ENCODE peak calls at places on chromosome 16, in eight cellular contexts. W, N, S, Z, K, Q, P and F are unnamed samples.

GRCh38 chr16:79632289-79632688 is 31.8 kb upstream of the MAF start:
- DNase-seq in Q (no peak), P (no peak), S (no peak), K (no peak), N (peak), W (no peak), Z (no peak), F (no peak)

GRCh38 chr16:57301126-57301817 is 16.8 kb upstream of the PLLP start:
- DNase-seq in P (no peak), N (no peak), S (no peak), Q (no peak), Z (no peak), K (peak), W (no peak), F (peak)

GRCh38 chr16:56320081-56320480 is 105.3 kb downstream of the AMFR start:
- DNase-seq in Z (no peak), W (no peak), Q (no peak), N (no peak), K (no peak), P (no peak), S (no peak), F (no peak)

GRCh38 chr16:75326333-75326732 is 74.9 kb upstream of the BCAR1 start:
- DNase-seq in N (no peak), Z (no peak), P (peak), K (no peak), S (no peak), W (no peak), Q (no peak), F (no peak)

GRCh38 chr16:87034317-87034716 is 282.9 kb downstream of the C16orf95 start:
- DNase-seq in S (no peak), Z (no peak), Q (no peak), N (no peak), K (no peak), P (no peak), W (no peak), F (no peak)

GRCh38 chr16:11224096-11224893 is 31.7 kb downstream of the SOCS1 start:
- DNase-seq in P (peak), W (no peak), Z (no peak), N (peak), S (peak), Q (peak), K (no peak), F (peak)

GRCh38 chr16:87406495-87407088 is 14.5 kb downstream of the MAP1LC3B start:
- DNase-seq in W (no peak), Q (no peak), Z (no peak), P (no peak), S (no peak), N (no peak), K (no peak), F (peak)

GRCh38 chr16:684961-685696 is 995 bp upstream of the JMJD8 start:
- DNase-seq in S (no peak), Z (no peak), P (peak), W (no peak), N (no peak), Q (no peak), K (no peak), F (peak)

GRCh38 chr16:2015117-2015946 is 4.3 kb upstream of the NPW start:
- DNase-seq in N (no peak), Q (no peak), W (no peak), S (no peak), P (no peak), K (no peak), Z (no peak), F (no peak)

GRCh38 chr16:53433930-53434435 is 288 bp upstream of the RBL2 start:
- DNase-seq in Z (no peak), N (no peak), K (no peak), Q (no peak), W (peak), P (no peak), S (no peak), F (no peak)

GRCh38 chr16:52074133-52074532 is 472.8 kb downstream of the TOX3 start:
- DNase-seq in Z (no peak), Q (no peak), W (no peak), K (no peak), N (no peak), S (no peak), P (no peak), F (no peak)

GRCh38 chr16:88758227-88758943 is 26.6 kb downstream of the PIEZO1 start:
- DNase-seq in S (no peak), K (no peak), Z (no peak), W (no peak), N (no peak), Q (no peak), P (no peak), F (no peak)

GRCh38 chr16:77763994-77764393 is 24.4 kb upstream of the VAT1L start:
- DNase-seq in P (no peak), W (no peak), N (no peak), K (no peak), Q (no peak), Z (no peak), S (no peak), F (no peak)

GRCh38 chr16:84574191-84574590 is 43.7 kb downstream of the COTL1 start:
- DNase-seq in Z (no peak), N (no peak), K (peak), Q (no peak), P (no peak), S (no peak), W (peak), F (no peak)

GRCh38 chr16:19166500-19166899 is 1.5 kb upstream of the SYT17 start:
- DNase-seq in P (peak), W (no peak), N (no peak), S (no peak), K (no peak), Z (no peak), Q (no peak), F (no peak)

GRCh38 chr16:24419709-24420108 is 119.7 kb upstream of the RBBP6 start:
- DNase-seq in P (no peak), Z (no peak), K (no peak), Q (no peak), N (no peak), S (no peak), W (no peak), F (no peak)

GRCh38 chr16:54055864-54056263 is 230.7 kb downstream of the IRX3 start:
- DNase-seq in S (no peak), Z (no peak), K (no peak), N (no peak), Q (no peak), P (no peak), W (no peak), F (no peak)

GRCh38 chr16:23227529-23227928 is 45.0 kb downstream of the SCNN1G start:
- DNase-seq in P (no peak), Z (no peak), K (no peak), Q (no peak), S (no peak), W (no peak), N (no peak), F (no peak)

GRCh38 chr16:28090646-28091377 is 27.3 kb upstream of the GSG1L start:
- DNase-seq in S (no peak), K (no peak), Q (peak), Z (peak), N (no peak), W (no peak), P (no peak), F (no peak)

GRCh38 chr16:30185683-30186421 is 2.5 kb downstream of the CORO1A start:
- DNase-seq in S (peak), N (peak), K (no peak), Z (no peak), P (no peak), Q (peak), W (peak), F (peak)

GRCh38 chr16:12551530-12551929 is 252.2 kb downstream of the CPPED1 start:
- DNase-seq in N (no peak), Q (no peak), S (no peak), Z (no peak), W (no peak), P (no peak), K (no peak), F (no peak)

GRCh38 chr16:67729636-67730248 is 10.6 kb upstream of the GFOD2 start:
- DNase-seq in S (no peak), W (no peak), Q (no peak), N (no peak), P (no peak), Z (no peak), K (no peak), F (peak)

GRCh38 chr16:84438971-84439696 is 65.3 kb downstream of the MEAK7 start:
- DNase-seq in Z (no peak), Q (no peak), P (no peak), W (no peak), S (no peak), K (no peak), N (no peak), F (no peak)

GRCh38 chr16:21611178-21611545 is 11.8 kb downstream of the METTL9 start:
- DNase-seq in N (no peak), K (no peak), P (no peak), S (no peak), W (no peak), Z (peak), Q (no peak), F (no peak)

GRCh38 chr16:14364386-14365199 is 265.5 kb downstream of the PARN start:
- DNase-seq in K (no peak), W (no peak), P (peak), Z (peak), Q (no peak), S (no peak), N (no peak), F (no peak)

GRCh38 chr16:31214705-31215286 is 877 bp downstream of the TRIM72 start:
- DNase-seq in K (no peak), N (no peak), S (no peak), Z (no peak), Q (no peak), W (no peak), P (no peak), F (no peak)

GRCh38 chr16:81266680-81267095 is 28.2 kb downstream of the BCO1 start:
- DNase-seq in Z (no peak), S (no peak), K (no peak), Q (peak), P (peak), N (peak), W (no peak), F (no peak)

GRCh38 chr16:12059216-12059769 is 82.8 kb downstream of the SNX29 start:
- DNase-seq in W (no peak), S (no peak), K (peak), Q (no peak), Z (peak), N (no peak), P (no peak), F (no peak)